ENCODE peak calls at places on chromosomes 2 and 18, in eight cellular contexts. A is H9, O is NB4, E is fibroblast of mammary gland, Y is endothelial cell of umbilical vein, I is fibroblast of pulmonary artery, L is mammary epithelial cell, B is fibroblast of the aortic adventitia. K is an unnamed sample.
A peak's percentile ranks its signal among the peaks of the same experiment; 100 is the strongest.

GRCh38 chr2:88729061-88729745 is 37.7 kb downstream of the RPIA start:
- DNase-seq in A (no peak), O (peak; percentile 97), E (peak; percentile 38), Y (peak; percentile 68), I (no peak), L (peak; percentile 72), B (peak; percentile 14), K (no peak)

GRCh38 chr2:110869472-110870446 is 137.4 kb downstream of the ACOXL start:
- DNase-seq in A (peak; percentile 58), O (peak; percentile 13), E (peak; percentile 37), Y (no peak), I (peak; percentile 8), L (peak; percentile 65), B (no peak), K (no peak)

GRCh38 chr2:60555066-60555793 is 1.8 kb upstream of the BCL11A start:
- DNase-seq in A (peak; percentile 66), O (peak; percentile 93), E (peak; percentile 51), Y (peak; percentile 71), I (peak; percentile 80), L (peak; percentile 67), B (peak; percentile 53), K (peak; percentile 64)

GRCh38 chr2:238166391-238167343 is 7.9 kb downstream of the ERFE start:
- DNase-seq in A (no peak), O (no peak), E (no peak), Y (no peak), I (no peak), L (no peak), B (no peak), K (no peak)

GRCh38 chr2:155368934-155369333 is 670.4 kb downstream of the KCNJ3 start:
- DNase-seq in A (no peak), O (peak; percentile 15), E (peak; percentile 6), Y (peak; percentile 24), I (peak; percentile 19), L (peak; percentile 2), B (peak; percentile 17), K (no peak)

GRCh38 chr2:171491292-171491691 is 31.0 kb upstream of the CYBRD1 start:
- DNase-seq in A (no peak), O (no peak), E (no peak), Y (no peak), I (no peak), L (no peak), B (no peak), K (no peak)

GRCh38 chr2:112881217-112882000 is 29.6 kb upstream of the IL37 start:
- DNase-seq in A (no peak), O (peak; percentile 96), E (peak; percentile 81), Y (peak; percentile 65), I (peak; percentile 96), L (peak; percentile 97), B (peak; percentile 96), K (peak; percentile 70)

GRCh38 chr2:7083580-7084509 is 166.6 kb downstream of the RNF144A start:
- DNase-seq in A (peak; percentile 63), O (peak; percentile 75), E (peak; percentile 54), Y (peak; percentile 52), I (peak; percentile 60), L (peak; percentile 19), B (peak; percentile 37), K (no peak)

GRCh38 chr2:190679813-190680591 is 31.1 kb downstream of the NAB1 start:
- DNase-seq in A (peak; percentile 89), O (peak; percentile 61), E (peak; percentile 41), Y (no peak), I (peak; percentile 34), L (peak; percentile 32), B (no peak), K (peak; percentile 49)

GRCh38 chr2:99554238-99554637 is 64.4 kb upstream of the REV1 start:
- DNase-seq in A (peak; percentile 81), O (no peak), E (no peak), Y (no peak), I (no peak), L (no peak), B (no peak), K (no peak)

GRCh38 chr2:43210467-43211303 is 15.7 kb downstream of the ZFP36L2 start:
- DNase-seq in A (no peak), O (peak; percentile 100), E (peak; percentile 82), Y (no peak), I (peak; percentile 80), L (no peak), B (peak; percentile 86), K (no peak)

GRCh38 chr2:74414913-74415761 is 6.3 kb downstream of the C2orf81 start:
- DNase-seq in A (no peak), O (no peak), E (peak; percentile 37), Y (peak; percentile 10), I (no peak), L (no peak), B (no peak), K (peak; percentile 51)

GRCh38 chr2:39529836-39530235 is 92.8 kb upstream of the MAP4K3 start:
- DNase-seq in A (no peak), O (no peak), E (no peak), Y (no peak), I (no peak), L (no peak), B (peak; percentile 27), K (no peak)

GRCh38 chr2:60552096-60552850 is 1.2 kb downstream of the BCL11A start:
- DNase-seq in A (peak; percentile 36), O (peak; percentile 81), E (no peak), Y (peak; percentile 8), I (no peak), L (peak; percentile 44), B (no peak), K (no peak)

GRCh38 chr18:74399225-74399887 is 57.8 kb downstream of the DIPK1C start:
- DNase-seq in A (no peak), O (no peak), E (no peak), Y (no peak), I (peak; percentile 1), L (no peak), B (no peak), K (no peak)

GRCh38 chr2:151630372-151630771 is 103.9 kb downstream of the NEB start:
- DNase-seq in A (no peak), O (no peak), E (no peak), Y (no peak), I (no peak), L (no peak), B (no peak), K (no peak)

GRCh38 chr2:149104221-149104620 is 65.7 kb downstream of the LYPD6B start:
- DNase-seq in A (no peak), O (no peak), E (no peak), Y (no peak), I (no peak), L (no peak), B (no peak), K (no peak)

GRCh38 chr2:61995059-61995458 is 89.6 kb downstream of the COMMD1 start:
- DNase-seq in A (no peak), O (peak; percentile 70), E (no peak), Y (no peak), I (peak; percentile 24), L (no peak), B (no peak), K (no peak)

GRCh38 chr18:2656237-2657042 is 914 bp downstream of the SMCHD1 start:
- DNase-seq in A (peak; percentile 41), O (peak; percentile 84), E (peak; percentile 23), Y (peak; percentile 56), I (peak; percentile 46), L (peak; percentile 40), B (peak; percentile 38), K (no peak)

GRCh38 chr2:127371037-127371436 is 16.7 kb downstream of the MAP3K2 start:
- DNase-seq in A (no peak), O (no peak), E (peak; percentile 83), Y (no peak), I (peak; percentile 22), L (no peak), B (peak; percentile 25), K (no peak)
- TF ChIP-seq CTCF in A (no peak), O (no peak), E (peak; percentile 14), Y (no peak), I (no peak), L (no peak), B (no peak), K (no peak)

DNA sequence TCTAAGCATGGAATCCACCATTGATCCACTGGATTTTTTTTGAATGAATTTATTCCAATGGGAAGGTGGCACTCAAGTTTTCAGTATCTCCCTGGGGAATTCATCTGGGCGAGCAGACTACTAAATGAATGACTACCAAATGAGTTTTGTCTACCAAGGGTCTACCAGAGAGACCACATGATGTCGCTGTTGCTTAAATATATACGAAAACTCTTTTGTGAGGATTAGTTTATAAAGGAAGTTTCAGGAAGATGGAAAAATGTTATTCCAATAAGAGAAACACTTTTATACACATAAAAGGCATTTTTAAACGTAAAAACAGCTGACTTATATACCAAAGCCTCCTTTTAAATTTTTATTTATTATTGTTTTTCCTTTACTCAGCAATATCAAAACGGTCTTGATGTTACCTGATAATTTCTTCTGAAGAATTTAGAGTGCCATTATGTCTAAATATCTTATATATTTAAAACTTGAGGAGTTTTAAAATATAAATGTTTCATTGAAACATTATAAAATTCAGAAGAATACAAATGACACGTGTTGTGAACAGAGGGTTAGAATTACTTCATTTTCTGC is 139.7 kb downstream of the HRH4 start:
- DNase-seq in A (no peak), O (peak; percentile 60), E (peak; percentile 76), Y (peak; percentile 76), I (peak; percentile 76), L (peak; percentile 45), B (peak; percentile 77), K (peak; percentile 22)
- TF ChIP-seq CTCF in A (peak; percentile 85), O (peak; percentile 47), E (peak; percentile 63), Y (peak; percentile 42), I (peak; percentile 61), L (peak; percentile 61), B (peak; percentile 54), K (peak; percentile 55)

DNA sequence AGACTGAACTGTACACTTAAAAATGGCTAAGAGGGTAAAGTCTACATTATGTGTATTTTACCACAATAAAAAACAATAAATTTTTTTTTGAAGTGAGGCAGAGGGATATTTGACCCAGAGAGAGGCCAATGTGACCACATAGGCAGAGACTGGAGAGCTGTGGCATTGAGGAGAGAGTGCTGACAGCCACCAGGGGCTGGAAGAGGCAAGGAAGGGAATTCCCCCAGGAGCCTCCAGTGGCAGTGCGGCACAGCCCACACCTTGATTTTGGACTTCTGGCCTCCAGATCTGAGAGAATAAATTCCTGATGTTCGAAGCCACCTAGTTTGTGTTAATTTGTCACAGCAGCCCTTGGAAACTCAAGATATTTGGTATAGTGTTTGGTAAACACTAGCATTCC is 22.7 kb downstream of the ANKRD29 start:
- DNase-seq in A (no peak), O (no peak), E (no peak), Y (no peak), I (no peak), L (no peak), B (no peak), K (no peak)
- TF ChIP-seq CTCF in A (peak; percentile 45), O (no peak), E (no peak), Y (no peak), I (no peak), L (no peak), B (peak; percentile 22), K (no peak)

DNA sequence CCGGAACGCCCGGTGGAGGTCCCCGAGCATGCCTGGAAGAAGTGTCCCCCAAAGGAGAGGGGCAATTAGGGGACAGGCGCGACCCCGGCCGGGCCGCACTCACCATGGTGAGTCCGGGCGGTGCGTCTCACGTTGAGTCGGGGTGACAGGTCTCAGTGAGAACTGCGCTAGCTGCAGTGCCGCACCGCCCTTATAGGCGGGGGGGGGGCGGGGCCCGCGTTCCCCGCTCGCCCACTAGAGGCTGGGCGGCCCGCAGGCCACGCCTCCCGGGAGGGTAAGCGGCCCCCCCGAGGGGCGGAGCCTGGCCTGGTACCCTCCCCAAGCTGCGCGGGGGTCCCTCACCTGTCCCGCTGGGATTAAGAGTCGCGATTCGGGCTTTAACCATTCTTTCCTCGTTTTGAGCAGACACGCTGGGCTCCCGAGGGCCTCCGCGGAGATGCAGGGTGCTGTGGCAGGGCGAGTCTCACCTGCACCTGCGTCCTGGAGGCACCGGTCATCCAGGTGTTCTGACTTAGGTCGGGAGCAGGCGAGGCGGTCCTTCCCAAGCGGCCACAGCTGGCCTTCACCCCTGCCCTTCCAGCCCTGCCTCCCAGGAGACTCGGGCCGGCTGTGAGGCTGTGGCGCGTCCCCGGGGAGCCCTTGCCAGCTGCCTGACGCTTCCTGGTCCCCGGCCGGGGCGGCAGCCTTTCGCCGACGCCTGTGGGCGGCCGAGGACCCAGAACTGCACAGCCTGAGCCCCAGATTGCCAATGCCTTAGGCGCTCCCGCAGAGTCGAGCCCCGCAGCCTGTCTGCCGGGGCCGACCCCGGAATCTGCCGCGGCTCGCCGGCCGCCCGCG is at the start of gene TUBA4A:
- DNase-seq in A (peak; percentile 91), O (peak; percentile 89), E (peak; percentile 35), Y (peak; percentile 67), I (peak; percentile 53), L (peak; percentile 83), B (peak; percentile 43), K (peak; percentile 98)
- TF ChIP-seq CTCF in A (peak; percentile 12), O (no peak), E (no peak), Y (no peak), I (no peak), L (peak; percentile 12), B (no peak), K (no peak)